ENCODE peak calls at places on chromosomes 12 and 14, in ten cellular contexts. R is heart left ventricle, N is fibroblast of pulmonary artery, K is fibroblast of lung, B is lung, A is lower leg skin, W is IMR-90, Z is kidney epithelial cell, Q is thyroid gland, S is GM10248. U is an unnamed sample.
A peak's percentile ranks its signal among the peaks of the same experiment; 100 is the strongest.

GRCh38 chr12:92270501-92270900 is 124.9 kb upstream of the BTG1 start:
- DNase-seq in R (no peak), N (no peak), K (no peak), B (no peak), A (no peak), W (no peak), Z (no peak), Q (no peak), S (no peak), U (no peak)

GRCh38 chr12:69951108-69951507 is 126.1 kb downstream of the MYRFL start:
- DNase-seq in R (no peak), N (no peak), K (no peak), B (no peak), A (no peak), W (no peak), Z (no peak), Q (no peak), S (no peak), U (no peak)

GRCh38 chr14:51208982-51209381 is 31.1 kb upstream of the TMX1 start:
- DNase-seq in R (no peak), N (no peak), K (no peak), B (no peak), A (no peak), W (no peak), Z (no peak), Q (no peak), S (no peak), U (no peak)

GRCh38 chr14:53054457-53054856 is 98.7 kb downstream of the DDHD1 start:
- DNase-seq in R (no peak), N (peak; percentile 44), K (peak; percentile 72), B (no peak), A (peak; percentile 17), W (peak; percentile 67), Z (no peak), Q (no peak), S (no peak), U (no peak)

GRCh38 chr12:42483534-42483857 is 106.0 kb downstream of the PRICKLE1 start:
- DNase-seq in R (peak; percentile 68), N (no peak), K (no peak), B (no peak), A (no peak), W (peak; percentile 39), Z (no peak), Q (peak; percentile 48), S (peak; percentile 53), U (no peak)

GRCh38 chr14:45185110-45185814 is 49.5 kb downstream of the FANCM start:
- DNase-seq in R (no peak), N (no peak), K (peak; percentile 39), B (no peak), A (no peak), W (peak; percentile 52), Z (no peak), Q (no peak), S (no peak), U (no peak)

GRCh38 chr12:96034631-96035282 is 630 bp downstream of the LTA4H start:
- DNase-seq in R (peak; percentile 60), N (peak; percentile 41), K (peak; percentile 45), B (peak; percentile 43), A (no peak), W (peak; percentile 37), Z (no peak), Q (peak; percentile 52), S (no peak), U (no peak)

GRCh38 chr12:86719381-86719780 is 463.2 kb upstream of the MGAT4C start:
- DNase-seq in R (no peak), N (peak; percentile 44), K (peak; percentile 10), B (no peak), A (no peak), W (peak; percentile 67), Z (no peak), Q (no peak), S (no peak), U (no peak)

GRCh38 chr12:104699489-104700194 is 242.9 kb downstream of the CHST11 start:
- DNase-seq in R (no peak), N (no peak), K (no peak), B (no peak), A (no peak), W (peak; percentile 13), Z (no peak), Q (no peak), S (peak; percentile 54), U (no peak)

DNA sequence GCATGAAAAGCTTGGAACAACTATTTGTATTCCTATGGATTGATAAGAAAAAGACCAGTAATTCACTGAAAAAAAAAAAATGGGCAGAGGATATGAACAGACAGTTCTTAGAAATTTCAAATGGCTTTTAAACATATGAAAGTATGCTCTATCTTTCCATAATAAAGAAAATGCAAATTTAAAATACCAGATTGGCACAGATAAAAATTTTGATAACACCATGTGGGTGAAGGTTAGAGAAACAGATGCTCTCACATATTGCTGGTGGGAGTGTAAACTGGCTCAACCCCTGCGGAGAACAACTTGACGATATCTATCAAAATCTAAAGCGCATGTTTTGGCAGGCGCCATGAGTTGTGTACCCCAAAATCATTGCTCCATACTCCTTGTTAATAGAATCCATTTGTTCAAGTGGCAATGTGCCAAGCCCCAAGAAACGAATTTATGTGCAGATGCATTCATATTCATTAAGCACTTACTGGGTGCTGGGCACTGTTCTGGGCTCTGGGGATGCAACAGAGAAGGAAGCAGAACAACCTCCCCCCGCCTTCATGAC is 29.5 kb upstream of the TMPO start:
- DNase-seq in R (no peak), N (no peak), K (no peak), B (no peak), A (no peak), W (no peak), Z (no peak), Q (no peak), S (no peak), U (no peak)
- TF ChIP-seq CTCF in R (no peak), N (no peak), K (no peak), B (no peak), A (no peak), W (no peak), Z (no peak), Q (no peak), S (no peak), U (no peak)

DNA sequence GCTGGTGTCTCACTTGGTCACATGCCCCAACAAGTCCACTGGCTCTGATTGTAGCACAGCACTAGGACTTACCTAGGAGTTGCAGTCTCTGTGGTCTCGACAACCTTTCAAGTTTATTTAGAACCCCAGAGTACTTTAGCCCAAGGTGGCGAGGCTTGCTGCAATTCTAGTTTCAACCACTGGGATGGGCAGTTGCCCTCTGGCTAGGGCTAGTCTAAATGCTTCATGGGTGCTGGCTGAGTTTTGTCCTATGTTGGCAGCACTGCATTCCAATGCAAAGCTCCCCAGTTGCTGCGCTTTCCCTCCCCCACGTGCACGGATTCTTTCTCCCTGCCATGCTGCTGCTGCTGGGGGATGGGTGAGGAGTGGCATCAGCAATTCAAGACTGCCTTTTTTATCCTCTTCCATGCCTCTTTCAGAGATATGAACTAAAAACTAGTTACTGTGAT is 207.9 kb downstream of the SYNE2 start:
- DNase-seq in R (no peak), N (peak; percentile 30), K (no peak), B (no peak), A (peak; percentile 24), W (no peak), Z (no peak), Q (no peak), S (no peak), U (no peak)
- TF ChIP-seq CTCF in R (peak; percentile 22), N (peak; percentile 52), K (peak; percentile 66), B (no peak), A (no peak), W (peak; percentile 38), Z (peak; percentile 39), Q (peak; percentile 15), S (peak; percentile 12), U (peak; percentile 53)

GRCh38 chr14:88824314-88825077 is at the start of gene TTC8:
- DNase-seq in R (peak; percentile 93), N (peak; percentile 92), K (peak; percentile 92), B (peak; percentile 86), A (peak; percentile 77), W (peak; percentile 89), Z (peak; percentile 62), Q (peak; percentile 89), S (peak; percentile 89), U (peak; percentile 87)
- TF ChIP-seq CTCF in R (no peak), N (no peak), K (no peak), B (no peak), A (no peak), W (no peak), Z (no peak), Q (no peak), S (no peak), U (no peak)

GRCh38 chr12:452667-453210 is 7.0 kb upstream of the B4GALNT3 start:
- DNase-seq in R (peak; percentile 64), N (no peak), K (no peak), B (no peak), A (no peak), W (no peak), Z (no peak), Q (no peak), S (peak; percentile 71), U (peak; percentile 69)
- TF ChIP-seq CTCF in R (no peak), N (peak; percentile 25), K (peak; percentile 21), B (no peak), A (no peak), W (no peak), Z (no peak), Q (no peak), S (peak; percentile 46), U (no peak)

DNA sequence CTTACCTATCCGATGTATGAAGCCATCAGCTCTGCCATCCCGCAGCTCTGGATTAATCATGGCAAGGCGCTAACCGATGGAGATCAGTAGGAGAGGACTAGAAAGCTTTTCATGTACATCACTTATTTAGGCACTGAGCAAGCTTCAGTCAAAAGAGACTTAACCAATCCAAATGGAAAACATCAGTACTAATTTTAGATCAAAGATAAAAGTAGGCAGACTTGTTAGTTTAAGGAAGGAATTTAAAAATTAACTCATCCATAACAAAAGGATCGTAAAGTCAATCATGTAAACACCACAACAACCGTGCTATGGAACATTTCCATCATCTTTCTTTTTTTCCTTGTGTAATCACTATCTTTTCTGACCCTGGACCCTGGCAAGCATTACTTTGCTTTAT is at the start of gene CLEC2A:
- DNase-seq in R (no peak), N (no peak), K (no peak), B (no peak), A (no peak), W (no peak), Z (no peak), Q (no peak), S (no peak), U (no peak)
- TF ChIP-seq CTCF in R (no peak), N (no peak), K (no peak), B (no peak), A (no peak), W (no peak), Z (no peak), Q (no peak), S (no peak), U (no peak)